ENCODE peak calls at places on chromosomes 5 and 9, in ten cellular contexts. I is activated T-cell treated with anti-CD3 and anti-CD28 coated beads, Interleukin-2, amount 50 U/mL, for 1 hour; G is HS-27A; O is NCI-H2081; E is caudate nucleus; Z is memory B cell; T is T-helper 1 cell; S is GM23338; D is mesothelial cell of epicardium; C is stimulated activated CD4-positive, alpha-beta T cell treated with anti-CD3 and anti-CD28 coated beads, Interleukin-2, amount 100 ng/mL, for 4 hours. Y is an unnamed sample.

GRCh38 chr5:133996683-133997252 is 8.0 kb downstream of the VDAC1 start:
- DNase-seq in I (no peak), G (no peak), O (no peak), E (no peak), Z (no peak), T (no peak), S (peak), D (no peak), C (no peak), Y (no peak)

GRCh38 chr5:80238778-80239679 is 16.8 kb downstream of the SERINC5 start:
- DNase-seq in I (no peak), G (no peak), O (no peak), E (peak), Z (no peak), T (no peak), S (no peak), D (peak), C (no peak), Y (no peak)

GRCh38 chr5:138903113-138903789 is 28.1 kb upstream of the LRRTM2 start:
- DNase-seq in I (no peak), G (no peak), O (no peak), E (no peak), Z (no peak), T (no peak), S (no peak), D (no peak), C (no peak), Y (no peak)

GRCh38 chr5:43036856-43037711 is 3.0 kb downstream of the ANXA2R start:
- DNase-seq in I (no peak), G (no peak), O (no peak), E (no peak), Z (no peak), T (no peak), S (peak), D (no peak), C (no peak), Y (no peak)

GRCh38 chr5:90930756-90931431 is 372.3 kb downstream of the ADGRV1 start:
- DNase-seq in I (no peak), G (no peak), O (no peak), E (no peak), Z (no peak), T (no peak), S (no peak), D (no peak), C (no peak), Y (no peak)

GRCh38 chr5:32501623-32502022 is 57.1 kb upstream of the ZFR start:
- DNase-seq in I (no peak), G (no peak), O (no peak), E (no peak), Z (no peak), T (no peak), S (peak), D (no peak), C (no peak), Y (no peak)

GRCh38 chr9:127154390-127155191 is 32.2 kb upstream of the ANGPTL2 start:
- DNase-seq in I (no peak), G (no peak), O (no peak), E (no peak), Z (no peak), T (no peak), S (no peak), D (no peak), C (no peak), Y (no peak)

GRCh38 chr9:122134822-122135528 is 24.6 kb downstream of the NDUFA8 start:
- DNase-seq in I (no peak), G (no peak), O (no peak), E (no peak), Z (no peak), T (no peak), S (peak), D (no peak), C (no peak), Y (no peak)

GRCh38 chr5:177499842-177500241 is 2.4 kb upstream of the PDLIM7 start:
- DNase-seq in I (no peak), G (no peak), O (no peak), E (no peak), Z (no peak), T (no peak), S (no peak), D (no peak), C (no peak), Y (no peak)

GRCh38 chr5:12095808-12096281 is 191.6 kb upstream of the CTNND2 start:
- DNase-seq in I (no peak), G (no peak), O (no peak), E (no peak), Z (no peak), T (no peak), S (no peak), D (no peak), C (no peak), Y (no peak)

GRCh38 chr5:147455321-147455720 is 54.5 kb downstream of the DPYSL3 start:
- DNase-seq in I (no peak), G (no peak), O (no peak), E (no peak), Z (no peak), T (no peak), S (peak), D (no peak), C (no peak), Y (no peak)

GRCh38 chr9:106075991-106076390 is 381.6 kb downstream of the TMEM38B start:
- DNase-seq in I (no peak), G (peak), O (no peak), E (no peak), Z (no peak), T (no peak), S (no peak), D (no peak), C (no peak), Y (no peak)

GRCh38 chr9:91681461-91682305 is 258.1 kb upstream of the NFIL3 start:
- DNase-seq in I (peak), G (peak), O (peak), E (peak), Z (peak), T (no peak), S (peak), D (peak), C (peak), Y (peak)

GRCh38 chr5:30659417-30659816 is 534.1 kb upstream of the CDH6 start:
- DNase-seq in I (no peak), G (no peak), O (no peak), E (no peak), Z (no peak), T (no peak), S (no peak), D (no peak), C (no peak), Y (no peak)

GRCh38 chr5:134000116-134000515 is 4.7 kb downstream of the VDAC1 start:
- DNase-seq in I (no peak), G (no peak), O (no peak), E (no peak), Z (no peak), T (no peak), S (no peak), D (no peak), C (no peak), Y (no peak)

GRCh38 chr9:6634441-6634840 is 11.1 kb downstream of the GLDC start:
- DNase-seq in I (no peak), G (no peak), O (no peak), E (no peak), Z (no peak), T (no peak), S (no peak), D (no peak), C (no peak), Y (no peak)

GRCh38 chr5:69492391-69493234 is at the start of gene OCLN:
- DNase-seq in I (no peak), G (no peak), O (peak), E (peak), Z (peak), T (no peak), S (peak), D (peak), C (no peak), Y (peak)

GRCh38 chr9:88011005-88011766 is 36.9 kb upstream of the CDK20 start:
- DNase-seq in I (no peak), G (no peak), O (no peak), E (no peak), Z (no peak), T (no peak), S (peak), D (no peak), C (no peak), Y (no peak)

GRCh38 chr5:130871346-130872086 is 293.5 kb downstream of the HINT1 start:
- DNase-seq in I (peak), G (no peak), O (no peak), E (no peak), Z (peak), T (no peak), S (peak), D (no peak), C (peak), Y (peak)

GRCh38 chr5:163880307-163880706 is 374.9 kb downstream of the MAT2B start:
- DNase-seq in I (no peak), G (no peak), O (no peak), E (no peak), Z (no peak), T (no peak), S (no peak), D (no peak), C (no peak), Y (no peak)

GRCh38 chr5:102788788-102789187 is 33.7 kb downstream of the PAM start:
- DNase-seq in I (no peak), G (no peak), O (no peak), E (no peak), Z (no peak), T (no peak), S (no peak), D (no peak), C (no peak), Y (no peak)

GRCh38 chr5:180172447-180173197 is 36.4 kb downstream of the RASGEF1C start:
- DNase-seq in I (no peak), G (no peak), O (no peak), E (no peak), Z (no peak), T (no peak), S (no peak), D (peak), C (no peak), Y (no peak)

GRCh38 chr9:137968235-137968634 is 90.7 kb downstream of the CACNA1B start:
- DNase-seq in I (no peak), G (no peak), O (no peak), E (no peak), Z (no peak), T (no peak), S (peak), D (no peak), C (no peak), Y (no peak)

GRCh38 chr5:127838661-127839060 is 135.5 kb downstream of the CCDC192 start:
- DNase-seq in I (no peak), G (no peak), O (no peak), E (no peak), Z (no peak), T (no peak), S (peak), D (no peak), C (no peak), Y (no peak)

GRCh38 chr9:128061305-128061704 is 5.8 kb downstream of the NAIF1 start:
- DNase-seq in I (no peak), G (no peak), O (no peak), E (no peak), Z (no peak), T (no peak), S (no peak), D (no peak), C (no peak), Y (no peak)

GRCh38 chr9:33946779-33947535 is 101.7 kb downstream of the UBAP2 start:
- DNase-seq in I (no peak), G (peak), O (no peak), E (no peak), Z (no peak), T (no peak), S (no peak), D (no peak), C (no peak), Y (no peak)

GRCh38 chr9:120592210-120592609 is 12.2 kb upstream of the CDK5RAP2 start:
- DNase-seq in I (no peak), G (no peak), O (no peak), E (no peak), Z (no peak), T (no peak), S (no peak), D (no peak), C (no peak), Y (no peak)

GRCh38 chr9:101711330-101711941 is 27.0 kb downstream of the GRIN3A start:
- DNase-seq in I (no peak), G (no peak), O (no peak), E (no peak), Z (no peak), T (no peak), S (peak), D (no peak), C (no peak), Y (peak)

GRCh38 chr9:125878241-125878640 is 131.1 kb downstream of the PBX3 start:
- DNase-seq in I (no peak), G (no peak), O (no peak), E (no peak), Z (no peak), T (no peak), S (peak), D (no peak), C (no peak), Y (no peak)

GRCh38 chr5:112174959-112175594 is 244.0 kb downstream of the EPB41L4A start:
- DNase-seq in I (no peak), G (no peak), O (peak), E (no peak), Z (peak), T (no peak), S (peak), D (no peak), C (no peak), Y (peak)

GRCh38 chr5:77748160-77748559 is 28.0 kb downstream of the TBCA start:
- DNase-seq in I (no peak), G (no peak), O (no peak), E (no peak), Z (no peak), T (no peak), S (no peak), D (no peak), C (no peak), Y (no peak)

GRCh38 chr9:19424176-19424779 is 15.5 kb downstream of the ACER2 start:
- DNase-seq in I (no peak), G (no peak), O (no peak), E (no peak), Z (no peak), T (no peak), S (peak), D (no peak), C (no peak), Y (no peak)

GRCh38 chr5:138491284-138491648 is 26.0 kb downstream of the EGR1 start:
- DNase-seq in I (no peak), G (no peak), O (no peak), E (no peak), Z (no peak), T (no peak), S (no peak), D (no peak), C (no peak), Y (no peak)

GRCh38 chr5:170159101-170159698 is 53.5 kb downstream of the FOXI1 start:
- DNase-seq in I (no peak), G (peak), O (no peak), E (no peak), Z (no peak), T (no peak), S (no peak), D (no peak), C (no peak), Y (no peak)

Y was measured in GM19239.